ENCODE peak calls at places on chromosomes 3 and 15, in ten cellular contexts. C, O, M, G, H, K, V, Y, Z and R are unnamed samples.

GRCh38 chr3:64291956-64292355 is 66.7 kb upstream of the PRICKLE2 start:
- DNase-seq in V (no peak), Z (no peak), K (no peak), M (peak; percentile 64), O (peak; percentile 10), C (no peak), Y (no peak), H (no peak), G (no peak), R (no peak)

GRCh38 chr3:53495518-53496501 is 1.4 kb downstream of the CACNA1D start:
- DNase-seq in H (peak; percentile 52), O (no peak), V (peak; percentile 40), M (no peak), G (no peak), Y (peak; percentile 7), K (no peak), Z (peak; percentile 46), C (no peak), R (peak; percentile 34)

GRCh38 chr3:131217296-131217741 is 164.3 kb upstream of the NUDT16 start:
- DNase-seq in K (no peak), M (no peak), V (no peak), C (peak; percentile 17), H (no peak), G (no peak), Z (peak; percentile 57), O (peak; percentile 68), Y (no peak), R (no peak)

GRCh38 chr3:24042174-24042878 is 97.2 kb downstream of the NR1D2 start:
- DNase-seq in M (peak; percentile 52), C (no peak), Z (no peak), Y (no peak), O (no peak), H (no peak), V (no peak), G (no peak), K (no peak), R (no peak)

GRCh38 chr15:80455051-80455648 is 51.0 kb downstream of the ARNT2 start:
- DNase-seq in V (no peak), Y (no peak), H (no peak), G (no peak), C (no peak), O (peak; percentile 34), M (no peak), K (no peak), Z (no peak), R (no peak)

GRCh38 chr15:90838066-90838465 is 30.3 kb upstream of the FURIN start:
- DNase-seq in H (no peak), Z (no peak), Y (peak; percentile 88), K (no peak), G (peak; percentile 83), C (no peak), O (no peak), V (no peak), M (no peak), R (no peak)

GRCh38 chr3:160136421-160136820 is 88.8 kb upstream of the C3orf80 start:
- DNase-seq in M (no peak), O (peak; percentile 10), K (peak; percentile 14), Y (no peak), H (no peak), C (no peak), V (no peak), Z (no peak), G (no peak), R (no peak)

GRCh38 chr15:31324739-31325431 is 1.8 kb upstream of the KLF13 start:
- DNase-seq in C (no peak), Y (no peak), G (no peak), K (peak; percentile 26), Z (no peak), O (no peak), H (no peak), V (no peak), M (no peak), R (no peak)

GRCh38 chr3:24923565-24923964 is 428.9 kb upstream of the THRB start:
- DNase-seq in K (no peak), O (no peak), Y (no peak), H (no peak), Z (no peak), V (no peak), G (no peak), C (no peak), M (no peak), R (no peak)

GRCh38 chr3:88528494-88528893 is 378.7 kb downstream of the C3orf38 start:
- DNase-seq in M (no peak), K (no peak), V (no peak), G (no peak), Z (no peak), C (no peak), H (no peak), Y (no peak), O (no peak), R (no peak)